ENCODE peak calls at places on chromosomes 2 and 18, in six cellular contexts. One of them, this sample, is unnamed.

GRCh38 chr18:54888933-54889332 is 60.7 kb downstream of the RAB27B start:
- DNase-seq in GM12892: no peak
- DNase-seq in Kasumi-1: no peak
- DNase-seq in neural crest cell: no peak
- DNase-seq in GDM1: no peak
- DNase-seq in left ventricle myocardium superior: no peak
- DNase-seq in this sample: no peak

GRCh38 chr18:23822590-23823385 is 133.5 kb downstream of the LAMA3 start:
- DNase-seq in GM12892: no peak
- DNase-seq in Kasumi-1: no peak
- DNase-seq in neural crest cell: no peak
- DNase-seq in GDM1: no peak
- DNase-seq in left ventricle myocardium superior: no peak
- DNase-seq in this sample: no peak

GRCh38 chr2:205024822-205025518 is 479.7 kb downstream of the PARD3B start:
- DNase-seq in GM12892: no peak
- DNase-seq in Kasumi-1: no peak
- DNase-seq in neural crest cell: no peak
- DNase-seq in GDM1: peak; percentile 2
- DNase-seq in left ventricle myocardium superior: peak; percentile 25
- DNase-seq in this sample: peak; percentile 45

GRCh38 chr2:172101008-172101706 is 1.5 kb downstream of the DLX2 start:
- DNase-seq in GM12892: no peak
- DNase-seq in Kasumi-1: no peak
- DNase-seq in neural crest cell: peak; percentile 10
- DNase-seq in GDM1: no peak
- DNase-seq in left ventricle myocardium superior: peak; percentile 32
- DNase-seq in this sample: no peak

GRCh38 chr2:27746325-27746724 is 25.2 kb upstream of the MRPL33 start:
- DNase-seq in GM12892: no peak
- DNase-seq in Kasumi-1: no peak
- DNase-seq in neural crest cell: no peak
- DNase-seq in GDM1: no peak
- DNase-seq in left ventricle myocardium superior: no peak
- DNase-seq in this sample: no peak

GRCh38 chr2:101613073-101613704 is 84.3 kb upstream of the MAP4K4 start:
- DNase-seq in GM12892: no peak
- DNase-seq in Kasumi-1: no peak
- DNase-seq in neural crest cell: no peak
- DNase-seq in GDM1: no peak
- DNase-seq in left ventricle myocardium superior: no peak
- DNase-seq in this sample: no peak

GRCh38 chr2:181760521-181760920 is 80.2 kb upstream of the NEUROD1 start:
- DNase-seq in GM12892: no peak
- DNase-seq in Kasumi-1: no peak
- DNase-seq in neural crest cell: no peak
- DNase-seq in GDM1: no peak
- DNase-seq in left ventricle myocardium superior: no peak
- DNase-seq in this sample: no peak

GRCh38 chr2:134954065-134954464 is 35.4 kb downstream of the CCNT2 start:
- DNase-seq in GM12892: no peak
- DNase-seq in Kasumi-1: no peak
- DNase-seq in neural crest cell: no peak
- DNase-seq in GDM1: no peak
- DNase-seq in left ventricle myocardium superior: no peak
- DNase-seq in this sample: no peak

GRCh38 chr2:63378589-63378988 is 209.7 kb downstream of the WDPCP start:
- DNase-seq in GM12892: no peak
- DNase-seq in Kasumi-1: no peak
- DNase-seq in neural crest cell: no peak
- DNase-seq in GDM1: no peak
- DNase-seq in left ventricle myocardium superior: no peak
- DNase-seq in this sample: no peak

GRCh38 chr18:58541789-58542425 is 87.0 kb downstream of the ALPK2 start:
- DNase-seq in GM12892: no peak
- DNase-seq in Kasumi-1: peak; percentile 73
- DNase-seq in neural crest cell: no peak
- DNase-seq in GDM1: peak; percentile 20
- DNase-seq in left ventricle myocardium superior: no peak
- DNase-seq in this sample: no peak

GRCh38 chr18:59617468-59617932 is 79.7 kb downstream of the CCBE1 start:
- DNase-seq in GM12892: no peak
- DNase-seq in Kasumi-1: no peak
- DNase-seq in neural crest cell: no peak
- DNase-seq in GDM1: no peak
- DNase-seq in left ventricle myocardium superior: no peak
- DNase-seq in this sample: no peak

GRCh38 chr2:5555636-5556035 is 136.5 kb upstream of the SOX11 start:
- DNase-seq in GM12892: no peak
- DNase-seq in Kasumi-1: no peak
- DNase-seq in neural crest cell: no peak
- DNase-seq in GDM1: no peak
- DNase-seq in left ventricle myocardium superior: no peak
- DNase-seq in this sample: no peak

GRCh38 chr2:101388232-101388631 is 929 bp upstream of the CREG2 start:
- DNase-seq in GM12892: no peak
- DNase-seq in Kasumi-1: no peak
- DNase-seq in neural crest cell: no peak
- DNase-seq in GDM1: no peak
- DNase-seq in left ventricle myocardium superior: no peak
- DNase-seq in this sample: no peak

GRCh38 chr18:78992041-78992735 is 12.6 kb downstream of the SALL3 start:
- DNase-seq in GM12892: no peak
- DNase-seq in Kasumi-1: no peak
- DNase-seq in neural crest cell: no peak
- DNase-seq in GDM1: no peak
- DNase-seq in left ventricle myocardium superior: no peak
- DNase-seq in this sample: no peak

GRCh38 chr18:50058731-50059130 is 136.2 kb downstream of the MYO5B start:
- DNase-seq in GM12892: no peak
- DNase-seq in Kasumi-1: no peak
- DNase-seq in neural crest cell: no peak
- DNase-seq in GDM1: no peak
- DNase-seq in left ventricle myocardium superior: no peak
- DNase-seq in this sample: no peak

GRCh38 chr2:120660771-120661459 is 74.8 kb upstream of the GLI2 start:
- DNase-seq in GM12892: no peak
- DNase-seq in Kasumi-1: no peak
- DNase-seq in neural crest cell: no peak
- DNase-seq in GDM1: no peak
- DNase-seq in left ventricle myocardium superior: no peak
- DNase-seq in this sample: no peak

GRCh38 chr2:226611944-226612318 is 187.7 kb downstream of the IRS1 start:
- DNase-seq in GM12892: no peak
- DNase-seq in Kasumi-1: no peak
- DNase-seq in neural crest cell: no peak
- DNase-seq in GDM1: no peak
- DNase-seq in left ventricle myocardium superior: no peak
- DNase-seq in this sample: no peak

GRCh38 chr2:95007061-95007609 is 18.4 kb upstream of the MAL start:
- DNase-seq in GM12892: no peak
- DNase-seq in Kasumi-1: no peak
- DNase-seq in neural crest cell: no peak
- DNase-seq in GDM1: no peak
- DNase-seq in left ventricle myocardium superior: no peak
- DNase-seq in this sample: no peak

GRCh38 chr2:195027947-195028346 is 629.1 kb upstream of the SLC39A10 start:
- DNase-seq in GM12892: no peak
- DNase-seq in Kasumi-1: no peak
- DNase-seq in neural crest cell: no peak
- DNase-seq in GDM1: no peak
- DNase-seq in left ventricle myocardium superior: no peak
- DNase-seq in this sample: no peak

GRCh38 chr2:190382851-190383250 is 25.3 kb upstream of the MFSD6 start:
- DNase-seq in GM12892: peak; percentile 21
- DNase-seq in Kasumi-1: peak; percentile 45
- DNase-seq in neural crest cell: no peak
- DNase-seq in GDM1: peak; percentile 31
- DNase-seq in left ventricle myocardium superior: no peak
- DNase-seq in this sample: no peak

GRCh38 chr2:66462196-66462825 is 27.4 kb downstream of the MEIS1 start:
- DNase-seq in GM12892: no peak
- DNase-seq in Kasumi-1: no peak
- DNase-seq in neural crest cell: no peak
- DNase-seq in GDM1: no peak
- DNase-seq in left ventricle myocardium superior: no peak
- DNase-seq in this sample: no peak

GRCh38 chr2:201775326-201775725 is 5.4 kb downstream of the ALS2 start:
- DNase-seq in GM12892: no peak
- DNase-seq in Kasumi-1: no peak
- DNase-seq in neural crest cell: no peak
- DNase-seq in GDM1: no peak
- DNase-seq in left ventricle myocardium superior: no peak
- DNase-seq in this sample: no peak

GRCh38 chr2:16553222-16553621 is 112.4 kb downstream of the CYRIA start:
- DNase-seq in GM12892: no peak
- DNase-seq in Kasumi-1: peak; percentile 45
- DNase-seq in neural crest cell: peak; percentile 44
- DNase-seq in GDM1: no peak
- DNase-seq in left ventricle myocardium superior: no peak
- DNase-seq in this sample: peak; percentile 4

GRCh38 chr2:175855236-175855635 is 146.8 kb downstream of the LNPK start:
- DNase-seq in GM12892: no peak
- DNase-seq in Kasumi-1: no peak
- DNase-seq in neural crest cell: no peak
- DNase-seq in GDM1: no peak
- DNase-seq in left ventricle myocardium superior: no peak
- DNase-seq in this sample: no peak

GRCh38 chr2:120910956-120911951 is 175.6 kb downstream of the GLI2 start:
- DNase-seq in GM12892: no peak
- DNase-seq in Kasumi-1: no peak
- DNase-seq in neural crest cell: no peak
- DNase-seq in GDM1: no peak
- DNase-seq in left ventricle myocardium superior: no peak
- DNase-seq in this sample: no peak

GRCh38 chr2:119682578-119682977 is 3.6 kb downstream of the TMEM177 start:
- DNase-seq in GM12892: no peak
- DNase-seq in Kasumi-1: no peak
- DNase-seq in neural crest cell: no peak
- DNase-seq in GDM1: no peak
- DNase-seq in left ventricle myocardium superior: no peak
- DNase-seq in this sample: no peak

GRCh38 chr2:20722592-20722991 is 55.6 kb downstream of the GDF7 start:
- DNase-seq in GM12892: no peak
- DNase-seq in Kasumi-1: no peak
- DNase-seq in neural crest cell: no peak
- DNase-seq in GDM1: no peak
- DNase-seq in left ventricle myocardium superior: no peak
- DNase-seq in this sample: no peak

GRCh38 chr18:25798026-25798537 is 292.3 kb downstream of the SS18 start:
- DNase-seq in GM12892: no peak
- DNase-seq in Kasumi-1: no peak
- DNase-seq in neural crest cell: no peak
- DNase-seq in GDM1: no peak
- DNase-seq in left ventricle myocardium superior: no peak
- DNase-seq in this sample: no peak

GRCh38 chr2:98734157-98734556 is 3.2 kb upstream of the MGAT4A start:
- DNase-seq in GM12892: no peak
- DNase-seq in Kasumi-1: peak; percentile 50
- DNase-seq in neural crest cell: no peak
- DNase-seq in GDM1: peak; percentile 49
- DNase-seq in left ventricle myocardium superior: no peak
- DNase-seq in this sample: no peak

GRCh38 chr2:224407241-224407680 is 5.4 kb upstream of the FAM124B start:
- DNase-seq in GM12892: no peak
- DNase-seq in Kasumi-1: no peak
- DNase-seq in neural crest cell: no peak
- DNase-seq in GDM1: no peak
- DNase-seq in left ventricle myocardium superior: no peak
- DNase-seq in this sample: no peak

GRCh38 chr18:73973972-73974371 is 173.7 kb downstream of the FBXO15 start:
- DNase-seq in GM12892: no peak
- DNase-seq in Kasumi-1: peak; percentile 76
- DNase-seq in neural crest cell: no peak
- DNase-seq in GDM1: no peak
- DNase-seq in left ventricle myocardium superior: no peak
- DNase-seq in this sample: no peak

GRCh38 chr2:38407111-38407682 is 30.1 kb upstream of the ATL2 start:
- DNase-seq in GM12892: no peak
- DNase-seq in Kasumi-1: no peak
- DNase-seq in neural crest cell: no peak
- DNase-seq in GDM1: no peak
- DNase-seq in left ventricle myocardium superior: peak; percentile 36
- DNase-seq in this sample: no peak

GRCh38 chr2:176121377-176122111 is 975 bp upstream of the HOXD9 start:
- DNase-seq in GM12892: no peak
- DNase-seq in Kasumi-1: no peak
- DNase-seq in neural crest cell: no peak
- DNase-seq in GDM1: no peak
- DNase-seq in left ventricle myocardium superior: no peak
- DNase-seq in this sample: no peak

GRCh38 chr2:19140463-19141208 is 217.8 kb downstream of the OSR1 start:
- DNase-seq in GM12892: no peak
- DNase-seq in Kasumi-1: no peak
- DNase-seq in neural crest cell: no peak
- DNase-seq in GDM1: no peak
- DNase-seq in left ventricle myocardium superior: no peak
- DNase-seq in this sample: no peak

GRCh38 chr2:205721057-205721767 is 38.9 kb downstream of the NRP2 start:
- DNase-seq in GM12892: no peak
- DNase-seq in Kasumi-1: no peak
- DNase-seq in neural crest cell: peak; percentile 42
- DNase-seq in GDM1: no peak
- DNase-seq in left ventricle myocardium superior: no peak
- DNase-seq in this sample: no peak

GRCh38 chr2:128490881-128491778 is 172.5 kb upstream of the HS6ST1 start:
- DNase-seq in GM12892: no peak
- DNase-seq in Kasumi-1: no peak
- DNase-seq in neural crest cell: no peak
- DNase-seq in GDM1: no peak
- DNase-seq in left ventricle myocardium superior: no peak
- DNase-seq in this sample: no peak

GRCh38 chr2:213247566-213247965 is 36.7 kb upstream of the SPAG16 start:
- DNase-seq in GM12892: no peak
- DNase-seq in Kasumi-1: no peak
- DNase-seq in neural crest cell: no peak
- DNase-seq in GDM1: no peak
- DNase-seq in left ventricle myocardium superior: no peak
- DNase-seq in this sample: no peak

GRCh38 chr18:6757966-6758365 is 28.4 kb downstream of the ARHGAP28 start:
- DNase-seq in GM12892: no peak
- DNase-seq in Kasumi-1: no peak
- DNase-seq in neural crest cell: no peak
- DNase-seq in GDM1: no peak
- DNase-seq in left ventricle myocardium superior: no peak
- DNase-seq in this sample: no peak

GRCh38 chr2:2734308-2734707 is 403.2 kb upstream of the MYT1L start:
- DNase-seq in GM12892: no peak
- DNase-seq in Kasumi-1: no peak
- DNase-seq in neural crest cell: no peak
- DNase-seq in GDM1: no peak
- DNase-seq in left ventricle myocardium superior: no peak
- DNase-seq in this sample: no peak

GRCh38 chr2:62200868-62201267 is 5.0 kb downstream of the B3GNT2 start:
- DNase-seq in GM12892: no peak
- DNase-seq in Kasumi-1: peak; percentile 37
- DNase-seq in neural crest cell: no peak
- DNase-seq in GDM1: no peak
- DNase-seq in left ventricle myocardium superior: no peak
- DNase-seq in this sample: no peak